ENCODE peak calls at places on chromosomes 13 and 19, in five cellular contexts. I, T, M, J and N are unnamed samples.

GRCh38 chr13:100439247-100439955 is 149.2 kb downstream of the GGACT start:
- DNase-seq in M (no peak), I (no peak), J (peak), T (no peak), N (no peak)

GRCh38 chr19:19463348-19464117 is 51.8 kb downstream of the TSSK6 start:
- DNase-seq in J (no peak), T (no peak), M (no peak), I (no peak), N (no peak)

GRCh38 chr13:27835799-27836198 is 43.5 kb downstream of the GSX1 start:
- DNase-seq in T (no peak), J (no peak), I (no peak), M (no peak), N (no peak)

GRCh38 chr13:23990443-23990842 is 93.1 kb upstream of the C1QTNF9B start:
- DNase-seq in M (no peak), T (no peak), J (no peak), I (no peak), N (no peak)

GRCh38 chr13:53920916-53921315 is 892.3 kb downstream of the OLFM4 start:
- DNase-seq in J (no peak), T (no peak), I (no peak), M (no peak), N (no peak)

GRCh38 chr13:30145709-30146367 is 161.5 kb downstream of the KATNAL1 start:
- DNase-seq in I (no peak), J (no peak), T (no peak), M (no peak), N (no peak)

GRCh38 chr13:65606622-65607021 is 1623.5 kb downstream of the PCDH9 start:
- DNase-seq in M (no peak), I (no peak), T (no peak), J (no peak), N (no peak)

GRCh38 chr13:21742041-21742440 is 71.2 kb downstream of the FGF9 start:
- DNase-seq in I (no peak), J (no peak), M (no peak), T (no peak), N (peak)

GRCh38 chr19:12774588-12775555 is at the start of gene HOOK2:
- DNase-seq in T (no peak), J (peak), M (no peak), I (peak), N (peak)

GRCh38 chr19:50325310-50326100 is 3.7 kb downstream of the KCNC3 start:
- DNase-seq in T (peak), I (peak), M (peak), J (peak), N (peak)

GRCh38 chr19:4064073-4064550 is 2.6 kb downstream of the ZBTB7A start:
- DNase-seq in T (no peak), M (no peak), I (no peak), J (no peak), N (no peak)

GRCh38 chr13:75637101-75637774 is 1.1 kb downstream of the LMO7 start:
- DNase-seq in T (no peak), J (no peak), M (no peak), I (no peak), N (peak)

GRCh38 chr19:38321646-38322323 is 2.1 kb downstream of the KCNK6 start:
- DNase-seq in J (no peak), I (no peak), T (no peak), M (no peak), N (no peak)